ENCODE peak calls at places on chromosomes 4 and X, in ten cellular contexts. One of them, this sample, is unnamed.

GRCh38 chr4:89434364-89434988 is 126.9 kb upstream of the GPRIN3 start:
- DNase-seq in CD8-positive, alpha-beta T cell: no peak
- DNase-seq in tibial nerve: no peak
- DNase-seq in A549: peak; percentile 53
- DNase-seq in ovary: no peak
- DNase-seq in OCI-LY7: peak; percentile 64
- DNase-seq in upper lobe of left lung: no peak
- DNase-seq in transverse colon: no peak
- DNase-seq in astrocyte: peak; percentile 23
- DNase-seq in left ventricle myocardium inferior: no peak
- DNase-seq in this sample: no peak

GRCh38 chr4:185534850-185535761 is at the start of gene PDLIM3:
- DNase-seq in CD8-positive, alpha-beta T cell: no peak
- DNase-seq in tibial nerve: no peak
- DNase-seq in A549: no peak
- DNase-seq in ovary: peak; percentile 73
- DNase-seq in OCI-LY7: no peak
- DNase-seq in upper lobe of left lung: peak; percentile 43
- DNase-seq in transverse colon: peak; percentile 58
- DNase-seq in astrocyte: peak; percentile 29
- DNase-seq in left ventricle myocardium inferior: peak; percentile 75
- DNase-seq in this sample: peak; percentile 92

GRCh38 chr4:185542626-185543336 is 7.5 kb upstream of the PDLIM3 start:
- DNase-seq in CD8-positive, alpha-beta T cell: no peak
- DNase-seq in tibial nerve: no peak
- DNase-seq in A549: no peak
- DNase-seq in ovary: peak; percentile 86
- DNase-seq in OCI-LY7: no peak
- DNase-seq in upper lobe of left lung: peak; percentile 46
- DNase-seq in transverse colon: peak; percentile 58
- DNase-seq in astrocyte: peak; percentile 45
- DNase-seq in left ventricle myocardium inferior: peak; percentile 80
- DNase-seq in this sample: peak; percentile 82

GRCh38 chr4:163395055-163395454 is 51.4 kb downstream of the NPY5R start:
- DNase-seq in CD8-positive, alpha-beta T cell: no peak
- DNase-seq in tibial nerve: no peak
- DNase-seq in A549: no peak
- DNase-seq in ovary: no peak
- DNase-seq in OCI-LY7: no peak
- DNase-seq in upper lobe of left lung: no peak
- DNase-seq in transverse colon: no peak
- DNase-seq in astrocyte: peak; percentile 47
- DNase-seq in left ventricle myocardium inferior: no peak
- DNase-seq in this sample: no peak

GRCh38 chrX:133587818-133588217 is 172.5 kb upstream of the GPC4 start:
- DNase-seq in CD8-positive, alpha-beta T cell: no peak
- DNase-seq in tibial nerve: no peak
- DNase-seq in A549: no peak
- DNase-seq in ovary: no peak
- DNase-seq in OCI-LY7: no peak
- DNase-seq in upper lobe of left lung: no peak
- DNase-seq in transverse colon: no peak
- DNase-seq in astrocyte: no peak
- DNase-seq in left ventricle myocardium inferior: no peak
- DNase-seq in this sample: no peak

GRCh38 chr4:168264903-168265302 is 53.6 kb downstream of the DDX60 start:
- DNase-seq in CD8-positive, alpha-beta T cell: no peak
- DNase-seq in tibial nerve: no peak
- DNase-seq in A549: no peak
- DNase-seq in ovary: no peak
- DNase-seq in OCI-LY7: no peak
- DNase-seq in upper lobe of left lung: no peak
- DNase-seq in transverse colon: no peak
- DNase-seq in astrocyte: no peak
- DNase-seq in left ventricle myocardium inferior: no peak
- DNase-seq in this sample: no peak

GRCh38 chr4:85756938-85757337 is 282.0 kb downstream of the ARHGAP24 start:
- DNase-seq in CD8-positive, alpha-beta T cell: no peak
- DNase-seq in tibial nerve: no peak
- DNase-seq in A549: peak; percentile 37
- DNase-seq in ovary: no peak
- DNase-seq in OCI-LY7: peak; percentile 68
- DNase-seq in upper lobe of left lung: no peak
- DNase-seq in transverse colon: no peak
- DNase-seq in astrocyte: no peak
- DNase-seq in left ventricle myocardium inferior: no peak
- DNase-seq in this sample: no peak

GRCh38 chr4:26281876-26282275 is 38.9 kb upstream of the RBPJ start:
- DNase-seq in CD8-positive, alpha-beta T cell: no peak
- DNase-seq in tibial nerve: no peak
- DNase-seq in A549: no peak
- DNase-seq in ovary: no peak
- DNase-seq in OCI-LY7: no peak
- DNase-seq in upper lobe of left lung: no peak
- DNase-seq in transverse colon: no peak
- DNase-seq in astrocyte: no peak
- DNase-seq in left ventricle myocardium inferior: no peak
- DNase-seq in this sample: no peak

GRCh38 chr4:7201351-7202305 is 9.3 kb downstream of the SORCS2 start:
- DNase-seq in CD8-positive, alpha-beta T cell: no peak
- DNase-seq in tibial nerve: no peak
- DNase-seq in A549: no peak
- DNase-seq in ovary: peak; percentile 8
- DNase-seq in OCI-LY7: no peak
- DNase-seq in upper lobe of left lung: peak; percentile 7
- DNase-seq in transverse colon: no peak
- DNase-seq in astrocyte: peak; percentile 40
- DNase-seq in left ventricle myocardium inferior: no peak
- DNase-seq in this sample: no peak

GRCh38 chr4:89157488-89158024 is 46.2 kb downstream of the TIGD2 start:
- DNase-seq in CD8-positive, alpha-beta T cell: no peak
- DNase-seq in tibial nerve: no peak
- DNase-seq in A549: no peak
- DNase-seq in ovary: no peak
- DNase-seq in OCI-LY7: no peak
- DNase-seq in upper lobe of left lung: no peak
- DNase-seq in transverse colon: no peak
- DNase-seq in astrocyte: no peak
- DNase-seq in left ventricle myocardium inferior: no peak
- DNase-seq in this sample: no peak

GRCh38 chr4:4687935-4688727 is 146.3 kb upstream of the STX18 start:
- DNase-seq in CD8-positive, alpha-beta T cell: no peak
- DNase-seq in tibial nerve: no peak
- DNase-seq in A549: no peak
- DNase-seq in ovary: no peak
- DNase-seq in OCI-LY7: no peak
- DNase-seq in upper lobe of left lung: no peak
- DNase-seq in transverse colon: no peak
- DNase-seq in astrocyte: no peak
- DNase-seq in left ventricle myocardium inferior: no peak
- DNase-seq in this sample: no peak

GRCh38 chr4:123060039-123060770 is 137.8 kb upstream of the NUDT6 start:
- DNase-seq in CD8-positive, alpha-beta T cell: no peak
- DNase-seq in tibial nerve: no peak
- DNase-seq in A549: no peak
- DNase-seq in ovary: no peak
- DNase-seq in OCI-LY7: no peak
- DNase-seq in upper lobe of left lung: no peak
- DNase-seq in transverse colon: no peak
- DNase-seq in astrocyte: no peak
- DNase-seq in left ventricle myocardium inferior: no peak
- DNase-seq in this sample: no peak

GRCh38 chr4:166252487-166253402 is 379.7 kb downstream of the TLL1 start:
- DNase-seq in CD8-positive, alpha-beta T cell: no peak
- DNase-seq in tibial nerve: no peak
- DNase-seq in A549: peak; percentile 28
- DNase-seq in ovary: no peak
- DNase-seq in OCI-LY7: peak; percentile 28
- DNase-seq in upper lobe of left lung: no peak
- DNase-seq in transverse colon: no peak
- DNase-seq in astrocyte: no peak
- DNase-seq in left ventricle myocardium inferior: no peak
- DNase-seq in this sample: no peak
- TF ChIP-seq CTCF in CD8-positive, alpha-beta T cell: no peak
- TF ChIP-seq CTCF in tibial nerve: no peak
- TF ChIP-seq CTCF in A549: peak; percentile 36
- TF ChIP-seq CTCF in ovary: no peak
- TF ChIP-seq CTCF in OCI-LY7: peak; percentile 77
- TF ChIP-seq CTCF in upper lobe of left lung: peak; percentile 17
- TF ChIP-seq CTCF in transverse colon: peak; percentile 37
- TF ChIP-seq CTCF in astrocyte: peak; percentile 48
- TF ChIP-seq CTCF in left ventricle myocardium inferior: peak; percentile 65
- TF ChIP-seq CTCF in this sample: peak; percentile 23

GRCh38 chrX:46575991-46576392 is 2.4 kb downstream of the CHST7 start:
- DNase-seq in CD8-positive, alpha-beta T cell: no peak
- DNase-seq in tibial nerve: no peak
- DNase-seq in A549: no peak
- DNase-seq in ovary: peak; percentile 43
- DNase-seq in OCI-LY7: peak; percentile 14
- DNase-seq in upper lobe of left lung: peak; percentile 51
- DNase-seq in transverse colon: no peak
- DNase-seq in astrocyte: no peak
- DNase-seq in left ventricle myocardium inferior: peak; percentile 36
- DNase-seq in this sample: no peak
- H3K4me1 ChIP-seq in CD8-positive, alpha-beta T cell: peaks cover 27% of the 10 kb centered on the region
- H3K4me1 ChIP-seq in tibial nerve: peaks cover 17% of the 10 kb centered on the region
- H3K4me1 ChIP-seq in A549: peaks cover 35% of the 10 kb centered on the region
- H3K4me1 ChIP-seq in ovary: no peaks in the 10 kb centered on the region
- H3K4me1 ChIP-seq in OCI-LY7: peaks cover 33% of the 10 kb centered on the region
- H3K4me1 ChIP-seq in upper lobe of left lung: peaks cover 27% of the 10 kb centered on the region
- H3K4me1 ChIP-seq in transverse colon: no peaks in the 10 kb centered on the region
- H3K4me1 ChIP-seq in astrocyte: peaks cover 18% of the 10 kb centered on the region
- H3K4me1 ChIP-seq in left ventricle myocardium inferior: peaks cover 41% of the 10 kb centered on the region
- H3K4me1 ChIP-seq in this sample: no peaks in the 10 kb centered on the region

GRCh38 chr4:3374667-3375066 is 67.1 kb upstream of the HGFAC start:
- DNase-seq in CD8-positive, alpha-beta T cell: no peak
- DNase-seq in tibial nerve: no peak
- DNase-seq in A549: no peak
- DNase-seq in ovary: no peak
- DNase-seq in OCI-LY7: no peak
- DNase-seq in upper lobe of left lung: no peak
- DNase-seq in transverse colon: no peak
- DNase-seq in astrocyte: no peak
- DNase-seq in left ventricle myocardium inferior: no peak
- DNase-seq in this sample: no peak
- H3K4me3 ChIP-seq in CD8-positive, alpha-beta T cell: no peak overlapping the region
- H3K4me3 ChIP-seq in tibial nerve: no peak overlapping the region
- H3K4me3 ChIP-seq in A549: no peak overlapping the region
- H3K4me3 ChIP-seq in ovary: no peak overlapping the region
- H3K4me3 ChIP-seq in OCI-LY7: no peak overlapping the region
- H3K4me3 ChIP-seq in upper lobe of left lung: no peak overlapping the region
- H3K4me3 ChIP-seq in transverse colon: no peak overlapping the region
- H3K4me3 ChIP-seq in astrocyte: no peak overlapping the region
- H3K4me3 ChIP-seq in left ventricle myocardium inferior: no peak overlapping the region
- H3K4me3 ChIP-seq in this sample: no peak overlapping the region

DNA sequence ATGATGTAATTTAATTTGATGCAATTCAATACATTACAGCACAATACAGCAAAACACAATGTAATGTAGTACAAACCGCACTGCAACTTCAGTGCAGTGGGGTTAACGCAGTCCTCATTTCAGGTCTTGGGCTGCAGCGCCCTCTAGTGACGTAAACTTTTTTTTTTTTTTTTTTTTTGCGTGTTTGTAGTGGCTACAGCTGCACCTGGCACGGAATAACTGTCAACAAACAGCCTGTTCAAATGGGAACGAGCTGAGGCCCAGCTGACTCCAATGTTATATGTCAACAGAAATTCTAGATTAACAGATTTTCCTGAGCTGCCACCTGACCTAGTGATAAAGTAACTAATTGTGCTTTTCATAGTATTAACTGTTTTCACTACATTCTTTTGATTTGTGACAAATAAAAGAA is 33.5 kb upstream of the RASSF6 start:
- DNase-seq in CD8-positive, alpha-beta T cell: no peak
- DNase-seq in tibial nerve: no peak
- DNase-seq in A549: peak; percentile 29
- DNase-seq in ovary: peak; percentile 20
- DNase-seq in OCI-LY7: peak; percentile 90
- DNase-seq in upper lobe of left lung: peak; percentile 51
- DNase-seq in transverse colon: peak; percentile 33
- DNase-seq in astrocyte: peak; percentile 23
- DNase-seq in left ventricle myocardium inferior: no peak
- DNase-seq in this sample: no peak
- TF ChIP-seq CTCF in CD8-positive, alpha-beta T cell: peak; percentile 70
- TF ChIP-seq CTCF in tibial nerve: peak; percentile 49
- TF ChIP-seq CTCF in A549: peak; percentile 67
- TF ChIP-seq CTCF in ovary: no peak
- TF ChIP-seq CTCF in OCI-LY7: peak; percentile 90
- TF ChIP-seq CTCF in upper lobe of left lung: peak; percentile 34
- TF ChIP-seq CTCF in transverse colon: peak; percentile 63
- TF ChIP-seq CTCF in astrocyte: peak; percentile 52
- TF ChIP-seq CTCF in left ventricle myocardium inferior: peak; percentile 66
- TF ChIP-seq CTCF in this sample: peak; percentile 42

GRCh38 chrX:2699959-2700358 is 8.9 kb downstream of the CD99 start:
- DNase-seq in CD8-positive, alpha-beta T cell: no peak
- DNase-seq in tibial nerve: no peak
- DNase-seq in A549: no peak
- DNase-seq in ovary: no peak
- DNase-seq in OCI-LY7: no peak
- DNase-seq in upper lobe of left lung: no peak
- DNase-seq in transverse colon: no peak
- DNase-seq in astrocyte: no peak
- DNase-seq in left ventricle myocardium inferior: no peak
- DNase-seq in this sample: no peak
- H3K4me1 ChIP-seq in CD8-positive, alpha-beta T cell: peaks cover 81% of the 10 kb centered on the region
- H3K4me1 ChIP-seq in tibial nerve: peaks cover 84% of the 10 kb centered on the region
- H3K4me1 ChIP-seq in A549: peaks cover 18% of the 10 kb centered on the region
- H3K4me1 ChIP-seq in ovary: peaks cover 20% of the 10 kb centered on the region
- H3K4me1 ChIP-seq in OCI-LY7: peaks cover 57% of the 10 kb centered on the region
- H3K4me1 ChIP-seq in upper lobe of left lung: peaks cover 75% of the 10 kb centered on the region
- H3K4me1 ChIP-seq in transverse colon: peaks cover 20% of the 10 kb centered on the region
- H3K4me1 ChIP-seq in astrocyte: peaks cover 47% of the 10 kb centered on the region
- H3K4me1 ChIP-seq in left ventricle myocardium inferior: peaks cover 99% of the 10 kb centered on the region
- H3K4me1 ChIP-seq in this sample: no peaks in the 10 kb centered on the region

This sample was measured in ascending aorta.